ENCODE peak calls at places on chromosome 16, in ten cellular contexts. U is body of pancreas, B is left ventricle myocardium inferior, E is adrenal gland, F is cardiac muscle cell, D is colonic mucosa, M is neural progenitor cell, K is GM12878, P is gastrocnemius medialis, T is mesendoderm. S is an unnamed sample. For H3K27me3 and H3K4me1, the result is how much of the 10 kb centered on the place peaks cover.

GRCh38 chr16:83966153-83966696 is 1.8 kb upstream of the NECAB2 start:
- DNase-seq in E (no peak), T (no peak), U (no peak), K (no peak), B (no peak), D (no peak), F (no peak), P (no peak), M (no peak), S (no peak)

GRCh38 chr16:84308120-84308519 is 13.4 kb downstream of the WFDC1 start:
- DNase-seq in F (peak), M (peak), U (no peak), D (peak), E (no peak), K (no peak), P (no peak), B (peak), T (peak), S (peak)

GRCh38 chr16:88705076-88705684 is 1.0 kb downstream of the RNF166 start:
- DNase-seq in U (no peak), K (no peak), P (no peak), E (no peak), B (no peak), F (peak), D (no peak), M (no peak), T (no peak), S (no peak)

GRCh38 chr16:30958164-30959083 is 870 bp downstream of the SETD1A start:
- DNase-seq in E (peak), D (peak), B (peak), T (peak), K (no peak), M (peak), F (peak), U (peak), P (no peak), S (peak)

GRCh38 chr16:3861808-3862451 is 18.6 kb downstream of the CREBBP start:
- DNase-seq in K (no peak), D (no peak), T (peak), B (no peak), M (peak), E (no peak), F (peak), U (no peak), P (no peak), S (no peak)

GRCh38 chr16:68995011-68995504 is 110.4 kb upstream of the HAS3 start:
- DNase-seq in B (no peak), T (peak), M (peak), D (no peak), F (peak), U (no peak), K (no peak), E (no peak), P (no peak), S (no peak)

GRCh38 chr16:47461598-47462266 is 601 bp downstream of the PHKB start:
- DNase-seq in U (peak), T (peak), P (peak), E (peak), K (no peak), D (peak), B (no peak), M (peak), F (peak), S (no peak)

GRCh38 chr16:12220721-12221120 is 244.2 kb downstream of the SNX29 start:
- DNase-seq in D (no peak), T (no peak), U (no peak), F (no peak), P (no peak), K (no peak), M (no peak), B (no peak), E (no peak), S (no peak)

GRCh38 chr16:77238593-77238992 is 39.4 kb downstream of the SYCE1L start:
- DNase-seq in T (no peak), M (no peak), K (no peak), F (no peak), U (no peak), B (no peak), D (no peak), E (no peak), P (no peak), S (no peak)

GRCh38 chr16:3059041-3059722 is 6.3 kb upstream of the IL32 start:
- DNase-seq in M (peak), K (no peak), P (peak), T (peak), B (peak), D (peak), F (peak), E (peak), U (peak), S (peak)

GRCh38 chr16:16045311-16045710 is 95.9 kb downstream of the ABCC1 start:
- DNase-seq in P (no peak), E (no peak), D (no peak), M (no peak), U (no peak), F (no peak), B (no peak), T (no peak), K (no peak), S (no peak)

GRCh38 chr16:68362952-68363846 is 52.4 kb downstream of the PRMT7 start:
- DNase-seq in T (no peak), F (no peak), D (no peak), E (no peak), M (no peak), P (no peak), B (no peak), U (no peak), K (no peak), S (no peak)

GRCh38 chr16:15494231-15494630 is 59.8 kb downstream of the BMERB1 start:
- DNase-seq in P (no peak), D (no peak), M (no peak), E (no peak), U (no peak), K (no peak), B (no peak), T (no peak), F (no peak), S (no peak)

GRCh38 chr16:71467810-71468209 is 5.8 kb upstream of the ZNF23 start:
- DNase-seq in U (peak), F (peak), T (peak), M (peak), B (no peak), K (no peak), D (no peak), E (peak), P (no peak), S (no peak)

GRCh38 chr16:65660390-65660789 is 538.5 kb upstream of the CDH11 start:
- DNase-seq in D (no peak), U (no peak), K (no peak), E (peak), B (no peak), M (no peak), T (no peak), F (no peak), P (no peak), S (no peak)

GRCh38 chr16:76729525-76729924 is 452.3 kb downstream of the CNTNAP4 start:
- DNase-seq in T (peak), U (no peak), B (no peak), P (no peak), K (no peak), M (no peak), F (no peak), E (no peak), D (no peak), S (no peak)

GRCh38 chr16:84885024-84885910 is 65.5 kb downstream of the CRISPLD2 start:
- DNase-seq in B (peak), D (no peak), P (no peak), T (peak), E (no peak), M (peak), F (no peak), U (no peak), K (no peak), S (no peak)

DNA sequence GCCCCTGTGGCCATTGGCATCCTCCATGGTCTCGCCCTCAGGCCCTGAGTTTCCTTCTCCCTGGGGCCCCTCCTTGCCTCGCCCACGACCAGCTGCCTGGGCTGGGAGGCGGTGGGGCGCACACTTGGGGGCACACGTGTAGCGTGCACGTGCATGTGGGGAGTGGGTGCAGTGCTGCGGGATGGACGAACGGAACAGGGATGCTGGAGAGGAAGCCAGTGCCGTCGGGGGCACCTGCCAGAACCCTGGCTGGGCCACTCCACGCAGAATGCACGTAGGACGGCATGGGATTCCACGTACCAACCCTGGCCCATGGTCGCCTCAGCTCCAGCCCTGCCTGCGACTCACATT is 80.4 kb downstream of the KLHDC4 start:
- DNase-seq in E (no peak), P (no peak), D (no peak), K (no peak), U (no peak), M (no peak), T (no peak), B (no peak), F (no peak), S (no peak)
- H3K27me3 ChIP-seq in E (under half), P (half or more), D (under half), K (under half), U (under half), M (under half), T (under half), B (half or more), F (under half), S (under half)

GRCh38 chr16:74586948-74587347 is 20.0 kb downstream of the GLG1 start:
- DNase-seq in K (no peak), F (no peak), P (no peak), E (no peak), U (no peak), T (no peak), B (no peak), D (no peak), M (no peak), S (no peak)
- H3K4me1 ChIP-seq in K (under half), F (under half), P (under half), E (under half), U (under half), T (under half), B (under half), D (under half), M (under half), S (under half)

DNA sequence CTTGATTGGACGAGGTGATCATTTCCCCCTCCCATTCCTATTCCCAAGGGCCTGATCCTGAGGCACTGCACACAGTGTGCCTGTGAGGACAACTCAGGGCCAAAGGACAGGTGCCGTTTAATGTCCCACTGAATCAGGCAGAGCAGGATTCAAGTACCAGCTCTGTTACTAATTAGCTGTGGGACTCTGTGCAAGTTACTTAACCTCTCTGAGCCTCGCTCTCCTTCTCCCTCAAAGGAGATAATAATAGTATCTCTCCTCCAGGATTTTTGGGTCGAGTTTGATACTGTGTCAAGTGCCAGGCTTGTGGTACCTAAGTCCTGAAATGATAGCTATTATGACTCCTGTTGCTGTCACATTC is 86.8 kb upstream of the NKD1 start:
- DNase-seq in M (no peak), P (no peak), B (no peak), T (no peak), F (no peak), K (no peak), U (no peak), D (no peak), E (no peak), S (no peak)
- H3K27me3 ChIP-seq in M (half or more), P (under half), B (half or more), T (under half), F (half or more), K (under half), U (under half), D (under half), E (under half), S (under half)

GRCh38 chr16:75241412-75241811 is 10.0 kb downstream of the BCAR1 start:
- DNase-seq in F (no peak), U (no peak), K (no peak), M (no peak), D (no peak), P (no peak), B (no peak), E (no peak), T (no peak), S (no peak)
- H3K4me1 ChIP-seq in F (half or more), U (half or more), K (under half), M (under half), D (under half), P (half or more), B (half or more), E (under half), T (under half), S (half or more)

GRCh38 chr16:55331648-55332185 is 7.7 kb downstream of the IRX6 start:
- DNase-seq in M (no peak), P (no peak), B (no peak), U (no peak), D (no peak), E (no peak), F (no peak), K (no peak), T (no peak), S (no peak)

GRCh38 chr16:55328611-55329569 is 4.9 kb downstream of the IRX6 start:
- DNase-seq in K (no peak), B (no peak), E (no peak), T (peak), F (peak), M (peak), U (no peak), P (no peak), D (no peak), S (no peak)

GRCh38 chr16:55326261-55326802 is 2.3 kb downstream of the IRX6 start:
- DNase-seq in P (no peak), F (no peak), T (no peak), E (no peak), U (no peak), M (peak), K (no peak), B (no peak), D (no peak), S (no peak)

GRCh38 chr16:55330726-55331647 is 7.0 kb downstream of the IRX6 start:
- DNase-seq in F (peak), B (no peak), M (peak), P (no peak), T (peak), D (no peak), K (no peak), E (no peak), U (no peak), S (no peak)

GRCh38 chr16:55329791-55330190 is 5.8 kb downstream of the IRX6 start:
- DNase-seq in B (no peak), M (peak), E (no peak), D (no peak), K (no peak), U (no peak), P (no peak), F (no peak), T (peak), S (no peak)
- H3K27me3 ChIP-seq in B (half or more), M (half or more), E (half or more), D (under half), K (under half), U (under half), P (under half), F (half or more), T (half or more), S (half or more)

GRCh38 chr16:67240506-67240905 is 6.8 kb downstream of the FHOD1 start:
- DNase-seq in M (no peak), K (no peak), E (no peak), B (no peak), D (no peak), P (no peak), F (no peak), U (no peak), T (no peak), S (peak)
- H3K4me1 ChIP-seq in M (under half), K (under half), E (half or more), B (half or more), D (under half), P (half or more), F (under half), U (under half), T (under half), S (half or more)

GRCh38 chr16:27460213-27460612 is 58.2 kb downstream of the IL21R start:
- DNase-seq in D (no peak), K (no peak), E (no peak), B (no peak), P (no peak), M (no peak), F (no peak), U (no peak), T (no peak), S (no peak)

GRCh38 chr16:27462846-27463682 is 61.1 kb downstream of the IL21R start:
- DNase-seq in U (no peak), B (no peak), K (no peak), E (no peak), T (no peak), M (no peak), P (no peak), F (no peak), D (no peak), S (no peak)

GRCh38 chr16:27460663-27461482 is 58.9 kb downstream of the IL21R start:
- DNase-seq in E (peak), P (peak), K (no peak), M (no peak), U (no peak), B (no peak), T (no peak), F (no peak), D (no peak), S (no peak)

GRCh38 chr16:27462200-27462845 is 60.3 kb downstream of the IL21R start:
- DNase-seq in K (no peak), B (no peak), D (no peak), T (no peak), P (no peak), M (no peak), E (no peak), F (no peak), U (no peak), S (no peak)

GRCh38 chr16:27461483-27462171 is 59.7 kb downstream of the IL21R start:
- DNase-seq in M (no peak), K (no peak), P (no peak), T (no peak), B (no peak), D (no peak), E (no peak), U (no peak), F (no peak), S (no peak)
- H3K27me3 ChIP-seq in M (under half), K (under half), P (under half), T (under half), B (under half), D (under half), E (under half), U (under half), F (under half), S (under half)

GRCh38 chr16:81492307-81492706 is 47.7 kb downstream of the CMIP start:
- DNase-seq in D (no peak), K (no peak), P (no peak), U (no peak), T (no peak), F (no peak), B (no peak), M (peak), E (no peak), S (no peak)

GRCh38 chr16:81493755-81494433 is 49.3 kb downstream of the CMIP start:
- DNase-seq in T (peak), P (no peak), K (no peak), D (peak), B (no peak), E (peak), U (peak), F (no peak), M (no peak), S (no peak)

GRCh38 chr16:81492965-81493754 is 48.6 kb downstream of the CMIP start:
- DNase-seq in B (no peak), P (no peak), F (no peak), E (no peak), M (no peak), K (no peak), U (no peak), T (no peak), D (no peak), S (no peak)

GRCh38 chr16:81489547-81490267 is 45.1 kb downstream of the CMIP start:
- DNase-seq in E (no peak), K (no peak), B (no peak), U (no peak), M (no peak), T (no peak), D (no peak), F (no peak), P (no peak), S (peak)

DNA sequence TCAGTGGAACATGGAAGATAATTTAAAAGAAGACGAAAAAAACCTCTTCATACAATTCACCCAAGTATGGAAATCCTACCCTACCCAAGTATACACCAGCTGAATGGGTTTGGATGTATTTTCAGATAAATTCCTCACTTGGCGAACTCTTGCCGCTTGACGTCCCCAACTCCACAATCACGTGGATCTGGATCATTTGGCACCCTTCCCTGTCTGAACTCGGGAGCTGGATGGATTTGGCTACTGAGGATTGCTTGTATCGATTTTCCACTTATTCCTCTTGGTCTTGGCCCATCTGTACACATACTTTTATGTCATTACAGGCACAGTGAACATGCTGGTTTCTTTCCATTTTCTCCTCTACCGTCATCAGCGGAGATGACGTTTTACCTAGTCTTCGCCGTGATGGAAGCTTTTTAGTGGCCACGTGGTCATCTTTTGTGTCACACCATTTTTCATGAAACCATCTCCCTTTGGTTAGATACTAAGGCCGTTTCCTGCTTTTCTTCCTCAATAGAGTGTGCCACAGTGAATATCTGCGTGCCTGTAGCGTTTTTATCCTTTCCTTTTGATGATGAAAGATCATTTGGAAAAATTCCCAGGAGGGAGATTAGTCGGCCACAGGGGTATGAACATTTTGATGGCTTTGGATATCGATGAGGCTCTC is 47.0 kb downstream of the CMIP start:
- DNase-seq in U (no peak), T (no peak), D (no peak), M (no peak), B (no peak), P (no peak), E (no peak), F (no peak), K (no peak), S (no peak)
- H3K4me1 ChIP-seq in U (half or more), T (under half), D (under half), M (under half), B (half or more), P (under half), E (under half), F (under half), K (under half), S (half or more)

GRCh38 chr16:49850558-49851467 is 5.1 kb downstream of the ZNF423 start:
- DNase-seq in M (no peak), E (no peak), U (no peak), D (no peak), K (no peak), T (no peak), B (no peak), F (no peak), P (no peak), S (no peak)

GRCh38 chr16:49848530-49848929 is 7.4 kb downstream of the ZNF423 start:
- DNase-seq in F (no peak), M (no peak), U (no peak), P (no peak), E (no peak), K (no peak), D (no peak), B (no peak), T (no peak), S (no peak)

GRCh38 chr16:49849709-49850108 is 6.2 kb downstream of the ZNF423 start:
- DNase-seq in F (no peak), T (no peak), M (no peak), D (no peak), U (no peak), P (no peak), E (no peak), B (no peak), K (no peak), S (no peak)

GRCh38 chr16:49846800-49847199 is 9.1 kb downstream of the ZNF423 start:
- DNase-seq in T (no peak), P (no peak), M (no peak), F (no peak), D (no peak), E (no peak), U (no peak), B (no peak), K (no peak), S (no peak)

DNA sequence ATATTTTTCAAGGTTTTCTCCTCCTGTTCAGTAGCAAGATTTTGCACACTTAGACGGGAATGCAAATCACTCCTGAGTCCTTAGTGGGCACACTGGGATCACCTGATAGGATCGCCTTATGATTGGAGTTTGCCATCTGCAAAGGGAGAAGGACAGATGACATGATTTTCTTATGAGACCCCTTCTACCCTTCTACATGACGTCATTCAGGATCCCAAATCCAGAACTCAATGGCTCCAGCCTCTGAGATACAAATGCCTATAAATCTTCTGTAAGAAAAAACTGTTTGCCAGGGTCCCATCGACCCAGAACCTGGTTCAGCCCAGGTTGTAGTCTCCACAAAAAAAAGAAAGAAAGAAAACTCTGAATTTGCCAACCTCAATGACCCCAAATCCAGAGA is 6.9 kb downstream of the ZNF423 start:
- DNase-seq in E (no peak), D (no peak), M (no peak), P (no peak), F (no peak), K (no peak), U (no peak), B (no peak), T (no peak), S (no peak)
- H3K27me3 ChIP-seq in E (under half), D (under half), M (under half), P (under half), F (under half), K (under half), U (under half), B (under half), T (under half), S (under half)